ENCODE peak calls at places on chromosomes 16 and 17, in seven cellular contexts. P, B, X, I, A, L and F are unnamed samples.

GRCh38 chr16:85152414-85153030 is 40.2 kb upstream of the CIBAR2 start:
- DNase-seq in P (no peak), B (no peak), X (peak; percentile 70), I (no peak), A (no peak), L (no peak), F (no peak)

GRCh38 chr17:76570457-76570856 is 15.2 kb downstream of the ST6GALNAC2 start:
- DNase-seq in P (no peak), B (no peak), X (no peak), I (no peak), A (peak; percentile 60), L (no peak), F (no peak)

GRCh38 chr17:41734139-41734948 is at the start of gene HAP1:
- DNase-seq in P (peak; percentile 21), B (no peak), X (peak; percentile 50), I (no peak), A (peak; percentile 81), L (no peak), F (no peak)

GRCh38 chr17:77490361-77491183 is 349.8 kb downstream of the SEC14L1 start:
- DNase-seq in P (no peak), B (no peak), X (no peak), I (no peak), A (peak; percentile 77), L (peak; percentile 11), F (no peak)

GRCh38 chr17:80891096-80892018 is 100.3 kb upstream of the CHMP6 start:
- DNase-seq in P (peak; percentile 77), B (peak; percentile 29), X (peak; percentile 85), I (no peak), A (peak; percentile 63), L (no peak), F (peak; percentile 92)

GRCh38 chr16:1063728-1064127 is 8.8 kb upstream of the SSTR5 start:
- DNase-seq in P (no peak), B (no peak), X (no peak), I (no peak), A (no peak), L (no peak), F (no peak)

GRCh38 chr17:48595107-48595999 is 1.8 kb upstream of the HOXB5 start:
- DNase-seq in P (no peak), B (no peak), X (no peak), I (no peak), A (peak; percentile 57), L (no peak), F (no peak)

GRCh38 chr17:63841350-63842172 is 924 bp downstream of the SMARCD2 start:
- DNase-seq in P (peak; percentile 52), B (no peak), X (peak; percentile 35), I (peak; percentile 66), A (peak; percentile 83), L (no peak), F (peak; percentile 32)

GRCh38 chr16:66935319-66936011 is at the start of gene CES2:
- DNase-seq in P (peak; percentile 30), B (no peak), X (peak; percentile 90), I (no peak), A (peak; percentile 91), L (no peak), F (peak; percentile 34)

GRCh38 chr17:33302394-33302793 is 9.3 kb upstream of the ASIC2 start:
- DNase-seq in P (no peak), B (no peak), X (no peak), I (no peak), A (no peak), L (no peak), F (no peak)

GRCh38 chr17:10149573-10150399 is 48.6 kb downstream of the GAS7 start:
- DNase-seq in P (peak; percentile 78), B (no peak), X (peak; percentile 7), I (no peak), A (no peak), L (no peak), F (peak; percentile 73)

GRCh38 chr16:50692999-50693781 is at the start of gene NOD2:
- DNase-seq in P (no peak), B (no peak), X (peak; percentile 43), I (no peak), A (peak; percentile 76), L (no peak), F (no peak)

GRCh38 chr17:46072998-46073397 is 73.9 kb downstream of the STH start:
- DNase-seq in P (peak; percentile 65), B (peak; percentile 30), X (no peak), I (no peak), A (no peak), L (no peak), F (peak; percentile 72)

GRCh38 chr16:63921737-63922136 is 1200.1 kb downstream of the CDH11 start:
- DNase-seq in P (no peak), B (no peak), X (no peak), I (no peak), A (no peak), L (no peak), F (no peak)

GRCh38 chr16:81646561-81646960 is 132.5 kb upstream of the PLCG2 start:
- DNase-seq in P (peak; percentile 20), B (peak; percentile 41), X (peak; percentile 61), I (no peak), A (no peak), L (no peak), F (peak; percentile 59)

DNA sequence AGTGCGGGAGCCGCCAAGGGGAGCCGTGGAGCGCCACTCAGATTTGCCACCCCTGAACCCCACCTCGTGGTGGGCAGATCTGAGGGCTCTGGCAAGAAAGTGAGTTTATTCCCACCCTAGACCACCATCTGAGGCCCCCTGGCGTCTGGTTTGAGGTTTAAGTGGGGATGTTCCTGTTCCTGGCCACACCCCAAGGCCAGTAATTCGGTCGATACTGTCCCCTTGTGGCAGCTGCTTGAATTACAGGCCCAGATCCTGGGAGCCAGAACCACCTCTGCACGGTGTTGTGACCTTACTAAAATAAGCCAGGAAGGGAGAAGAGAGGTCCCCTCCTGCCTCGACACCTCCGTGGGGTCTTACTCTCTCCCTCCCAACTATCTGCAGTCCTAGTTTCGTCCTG is 3.3 kb upstream of the LAT start:
- DNase-seq in P (peak; percentile 14), B (no peak), X (no peak), I (no peak), A (no peak), L (no peak), F (no peak)
- TF ChIP-seq CTCF in P (peak; percentile 64), B (peak; percentile 66), X (peak; percentile 49), I (no peak), A (peak; percentile 13), L (no peak), F (peak; percentile 70)

GRCh38 chr17:43094129-43094834 is 30.9 kb downstream of the BRCA1 start:
- DNase-seq in P (peak; percentile 3), B (no peak), X (no peak), I (no peak), A (no peak), L (no peak), F (peak; percentile 26)
- H3K4me3 ChIP-seq in P (no peak overlapping the region), B (no peak overlapping the region), X (no peak overlapping the region), I (no peak overlapping the region), A (no peak overlapping the region), L (no peak overlapping the region), F (no peak overlapping the region)

GRCh38 chr17:38674013-38674748 is 576 bp downstream of the EPOP start:
- DNase-seq in P (no peak), B (no peak), X (no peak), I (no peak), A (peak; percentile 79), L (no peak), F (no peak)
- TF ChIP-seq CTCF in P (no peak), B (no peak), X (no peak), I (no peak), A (no peak), L (no peak), F (no peak)

DNA sequence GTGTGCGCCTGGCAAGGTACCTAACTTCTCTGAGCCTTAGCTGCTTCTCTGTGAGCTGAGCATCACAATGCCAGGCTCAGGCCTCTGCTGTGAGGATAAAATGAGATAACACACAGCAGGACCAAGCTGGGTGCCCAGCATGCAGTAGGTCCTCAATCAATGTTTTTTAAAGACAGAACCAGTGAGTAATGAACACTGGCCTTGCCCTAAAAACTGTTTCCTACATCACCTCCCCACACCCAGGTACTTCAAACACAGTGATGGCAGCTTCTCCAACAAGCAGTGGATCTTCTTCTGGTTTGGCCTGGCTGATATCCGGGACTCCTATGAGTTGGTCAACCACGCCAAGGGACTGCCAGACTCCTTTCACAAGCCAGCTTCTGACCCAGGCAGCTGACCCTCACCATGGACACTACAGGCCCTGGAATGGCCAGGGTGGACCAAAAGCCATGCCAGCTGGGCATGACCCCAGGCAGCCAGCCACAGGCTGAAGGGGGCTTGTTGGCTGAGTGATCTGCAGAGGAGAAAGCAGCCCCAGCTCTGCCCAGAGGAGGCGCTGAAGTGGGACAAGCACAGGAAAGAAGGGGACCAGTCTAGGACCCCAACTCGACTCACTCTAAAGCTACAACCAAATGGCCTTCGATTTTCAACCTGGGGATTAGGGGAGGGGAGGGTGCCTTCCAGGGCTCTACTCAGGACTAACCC is 3.9 kb downstream of the NAGS start:
- DNase-seq in P (no peak), B (no peak), X (no peak), I (no peak), A (peak; percentile 61), L (no peak), F (no peak)
- H3K4me3 ChIP-seq in P (peak overlapping the region; percentile 64), B (peak overlapping the region; percentile 80), X (no peak overlapping the region), I (no peak overlapping the region), A (no peak overlapping the region), L (no peak overlapping the region), F (peak overlapping the region; percentile 67)

GRCh38 chr17:7314719-7315569 is at the start of gene GPS2:
- DNase-seq in P (peak; percentile 76), B (no peak), X (peak; percentile 93), I (peak; percentile 95), A (peak; percentile 98), L (peak; percentile 88), F (peak; percentile 81)

GRCh38 chr17:7313890-7314718 is 1.1 kb downstream of the GPS2 start:
- DNase-seq in P (no peak), B (no peak), X (no peak), I (no peak), A (no peak), L (no peak), F (no peak)

GRCh38 chr17:7312432-7313027 is 2.6 kb downstream of the GPS2 start:
- DNase-seq in P (no peak), B (no peak), X (no peak), I (no peak), A (no peak), L (no peak), F (no peak)

GRCh38 chr17:7311110-7311698 is 3.8 kb downstream of the EIF5A start:
- DNase-seq in P (no peak), B (no peak), X (no peak), I (no peak), A (no peak), L (no peak), F (no peak)

GRCh38 chr17:7313028-7313889 is 1.9 kb downstream of the GPS2 start:
- DNase-seq in P (no peak), B (no peak), X (peak; percentile 36), I (no peak), A (no peak), L (no peak), F (no peak)
- TF ChIP-seq CTCF in P (no peak), B (no peak), X (peak; percentile 41), I (no peak), A (no peak), L (no peak), F (no peak)